ENCODE peak calls at places on chromosomes 16 and 17, in six cellular contexts. X is A549; P is Calu3; G is uterus; C is GM12865; V is CD8-positive, alpha-beta T cell. Y is an unnamed sample.

GRCh38 chr17:67528751-67529436 is 151.8 kb downstream of the PITPNC1 start:
- DNase-seq in X (peak), P (peak), C (no peak), G (peak), V (no peak), Y (no peak)

GRCh38 chr17:71184716-71185115 is 936.1 kb upstream of the SOX9 start:
- DNase-seq in V (no peak), X (no peak), C (no peak), G (no peak), P (no peak), Y (no peak)

GRCh38 chr17:81684442-81684911 is 666 bp downstream of the HGS start:
- DNase-seq in G (no peak), X (peak), C (no peak), V (no peak), P (no peak), Y (no peak)

GRCh38 chr17:50196826-50197225 is 4.6 kb downstream of the COL1A1 start:
- DNase-seq in C (no peak), V (no peak), P (no peak), G (no peak), X (no peak), Y (no peak)

GRCh38 chr17:309361-309888 is 43.2 kb downstream of the RPH3AL start:
- DNase-seq in X (peak), P (peak), G (no peak), V (no peak), C (peak), Y (no peak)

GRCh38 chr16:50234771-50235556 is 31.4 kb upstream of the ADCY7 start:
- DNase-seq in X (no peak), V (no peak), P (no peak), C (no peak), G (no peak), Y (no peak)

GRCh38 chr17:75514299-75515228 is 773 bp downstream of the CASKIN2 start:
- DNase-seq in P (peak), X (no peak), C (no peak), G (peak), V (no peak), Y (no peak)

GRCh38 chr17:52938623-52939230 is 780.2 kb upstream of the CA10 start:
- DNase-seq in V (no peak), X (no peak), G (no peak), C (no peak), P (no peak), Y (no peak)

GRCh38 chr17:80047176-80047575 is 10.7 kb downstream of the CCDC40 start:
- DNase-seq in G (no peak), C (no peak), X (no peak), V (no peak), P (no peak), Y (no peak)

GRCh38 chr17:72715906-72716572 is 376.4 kb downstream of the SLC39A11 start:
- DNase-seq in G (no peak), P (peak), C (no peak), X (peak), V (no peak), Y (no peak)

GRCh38 chr16:35431829-35432663 is 1972.6 kb downstream of the TP53TG3F start:
- DNase-seq in C (peak), G (no peak), X (no peak), V (no peak), P (peak), Y (no peak)
- TF ChIP-seq CTCF in C (peak), G (no peak), X (no peak), V (no peak), P (peak), Y (no peak)

GRCh38 chr17:16488572-16488997 is 3.4 kb downstream of the LRRC75A start:
- DNase-seq in X (no peak), V (no peak), C (no peak), P (no peak), G (no peak), Y (no peak)

GRCh38 chr17:16493470-16494048 is 1.6 kb upstream of the LRRC75A start:
- DNase-seq in P (no peak), V (no peak), G (no peak), C (no peak), X (no peak), Y (no peak)

GRCh38 chr17:16491131-16491702 is 776 bp downstream of the LRRC75A start:
- DNase-seq in P (peak), G (no peak), X (no peak), V (peak), C (no peak), Y (no peak)

GRCh38 chr17:16492613-16493290 is 759 bp upstream of the LRRC75A start:
- DNase-seq in V (no peak), C (no peak), P (no peak), G (no peak), X (no peak), Y (no peak)

DNA sequence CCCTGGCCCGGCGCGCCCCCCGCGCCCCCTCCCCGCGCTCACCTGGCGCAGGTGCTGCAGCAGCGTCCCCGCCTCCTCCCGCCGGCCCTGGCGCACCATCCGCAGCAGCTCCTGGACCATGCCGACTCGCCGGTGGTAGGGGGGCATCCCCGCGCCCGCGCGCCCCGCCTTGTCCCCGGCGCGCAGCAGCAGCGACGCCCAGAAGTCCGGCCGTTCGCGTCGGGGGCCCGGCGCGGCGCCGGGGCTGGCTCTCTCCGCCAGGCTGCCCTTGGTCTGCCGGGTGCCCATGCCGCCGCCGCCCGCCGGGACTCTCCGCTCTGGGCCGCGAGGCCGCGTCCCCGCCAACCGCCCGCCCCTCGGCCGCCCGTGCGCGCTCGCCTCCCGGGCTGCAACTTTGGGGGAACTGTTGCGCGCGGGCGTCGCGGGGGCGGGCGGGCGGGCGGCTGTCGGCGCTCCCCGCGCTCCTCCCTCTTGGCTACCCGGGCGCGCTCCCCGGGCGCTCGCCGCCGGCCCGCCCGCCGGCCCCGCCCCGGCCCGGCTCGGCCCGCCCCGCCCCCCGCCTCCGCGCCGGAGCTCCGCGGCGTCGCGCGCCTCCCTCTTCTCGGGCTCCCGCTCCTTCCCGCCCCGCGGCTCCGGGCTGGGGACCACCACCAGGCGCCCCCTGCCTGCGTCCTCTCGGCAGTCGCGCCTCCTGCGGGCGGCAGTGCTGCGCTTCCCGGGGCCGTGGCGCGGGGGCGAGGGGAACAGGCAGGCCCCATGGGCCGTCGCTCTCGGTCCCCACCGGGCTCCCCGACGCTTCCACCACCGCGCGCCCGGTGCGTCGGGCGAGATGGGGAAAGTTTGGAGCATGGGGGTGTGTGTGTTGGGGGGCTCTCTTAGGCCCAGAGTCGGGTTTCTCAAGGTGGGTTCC is at the start of gene LRRC75A:
- DNase-seq in P (peak), G (peak), X (peak), C (peak), V (peak), Y (peak)
- TF ChIP-seq CTCF in P (no peak), G (no peak), X (no peak), C (no peak), V (no peak), Y (no peak)

GRCh38 chr16:9946022-9946720 is 236.1 kb downstream of the GRIN2A start:
- DNase-seq in X (no peak), G (no peak), C (peak), P (no peak), V (no peak), Y (no peak)
- TF ChIP-seq CTCF in X (no peak), G (no peak), C (peak), P (no peak), V (no peak), Y (no peak)

GRCh38 chr16:81996664-81997529 is 14.4 kb downstream of the SDR42E1 start:
- DNase-seq in V (no peak), G (peak), C (no peak), P (peak), X (peak), Y (no peak)
- TF ChIP-seq CTCF in V (no peak), G (peak), C (no peak), P (peak), X (peak), Y (no peak)

GRCh38 chr17:32264140-32264799 is 1.4 kb upstream of the RHBDL3 start:
- DNase-seq in C (no peak), X (peak), P (no peak), V (no peak), G (no peak), Y (no peak)
- TF ChIP-seq CTCF in C (no peak), X (no peak), P (no peak), V (no peak), G (peak), Y (no peak)

GRCh38 chr16:1351582-1352362 is at the start of the genes GNPTG and TSR3:
- DNase-seq in P (peak), V (peak), C (peak), G (peak), X (peak), Y (peak)
- TF ChIP-seq CTCF in P (no peak), V (no peak), C (no peak), G (no peak), X (no peak), Y (no peak)